ENCODE peak calls at places on chromosomes 7 and 10, in four cellular contexts. One of them, this sample, is unnamed.

GRCh38 chr7:135320277-135320676 is 86.6 kb downstream of the STRA8 start:
- DNase-seq in H9: no peak
- DNase-seq in fibroblast of lung: peak; percentile 88
- DNase-seq in iPS DF 6.9: no peak
- DNase-seq in this sample: peak; percentile 67

GRCh38 chr10:14613570-14613918 is 161.2 kb downstream of the FAM107B start:
- DNase-seq in H9: no peak
- DNase-seq in fibroblast of lung: no peak
- DNase-seq in iPS DF 6.9: no peak
- DNase-seq in this sample: no peak

GRCh38 chr7:130922206-130923112 is 188.5 kb upstream of the KLF14 start:
- DNase-seq in H9: no peak
- DNase-seq in fibroblast of lung: peak; percentile 58
- DNase-seq in iPS DF 6.9: no peak
- DNase-seq in this sample: no peak

GRCh38 chr7:70193514-70193913 is 595.2 kb downstream of the AUTS2 start:
- DNase-seq in H9: no peak
- DNase-seq in fibroblast of lung: peak; percentile 38
- DNase-seq in iPS DF 6.9: no peak
- DNase-seq in this sample: no peak

GRCh38 chr7:47352394-47352968 is 229.4 kb downstream of the TNS3 start:
- DNase-seq in H9: no peak
- DNase-seq in fibroblast of lung: no peak
- DNase-seq in iPS DF 6.9: no peak
- DNase-seq in this sample: no peak

GRCh38 chr10:121832647-121833046 is 95.2 kb downstream of the ATE1 start:
- DNase-seq in H9: no peak
- DNase-seq in fibroblast of lung: no peak
- DNase-seq in iPS DF 6.9: no peak
- DNase-seq in this sample: no peak

GRCh38 chr10:2414562-2414961 is 652.8 kb upstream of the PFKP start:
- DNase-seq in H9: no peak
- DNase-seq in fibroblast of lung: no peak
- DNase-seq in iPS DF 6.9: no peak
- DNase-seq in this sample: no peak

GRCh38 chr7:88668591-88668990 is 90.9 kb upstream of the ZNF804B start:
- DNase-seq in H9: no peak
- DNase-seq in fibroblast of lung: no peak
- DNase-seq in iPS DF 6.9: no peak
- DNase-seq in this sample: no peak

GRCh38 chr10:121662945-121663917 is 65.0 kb upstream of the FGFR2 start:
- DNase-seq in H9: peak; percentile 80
- DNase-seq in fibroblast of lung: no peak
- DNase-seq in iPS DF 6.9: peak; percentile 75
- DNase-seq in this sample: no peak

GRCh38 chr10:86300931-86301330 is 65.7 kb downstream of the GRID1 start:
- DNase-seq in H9: peak; percentile 14
- DNase-seq in fibroblast of lung: no peak
- DNase-seq in iPS DF 6.9: no peak
- DNase-seq in this sample: no peak

GRCh38 chr7:76009672-76010600 is 15.5 kb upstream of the TMEM120A start:
- DNase-seq in H9: no peak
- DNase-seq in fibroblast of lung: no peak
- DNase-seq in iPS DF 6.9: no peak
- DNase-seq in this sample: no peak

GRCh38 chr7:24932815-24933214 is 47.2 kb downstream of the OSBPL3 start:
- DNase-seq in H9: no peak
- DNase-seq in fibroblast of lung: peak; percentile 68
- DNase-seq in iPS DF 6.9: no peak
- DNase-seq in this sample: no peak

GRCh38 chr7:101604331-101604933 is 24.7 kb downstream of the MYL10 start:
- DNase-seq in H9: no peak
- DNase-seq in fibroblast of lung: no peak
- DNase-seq in iPS DF 6.9: no peak
- DNase-seq in this sample: no peak

GRCh38 chr10:86423739-86424138 is 57.1 kb upstream of the GRID1 start:
- DNase-seq in H9: peak; percentile 45
- DNase-seq in fibroblast of lung: no peak
- DNase-seq in iPS DF 6.9: peak; percentile 54
- DNase-seq in this sample: no peak

GRCh38 chr10:50594012-50594411 is 29.7 kb downstream of the SGMS1 start:
- DNase-seq in H9: no peak
- DNase-seq in fibroblast of lung: peak; percentile 81
- DNase-seq in iPS DF 6.9: no peak
- DNase-seq in this sample: peak; percentile 31

GRCh38 chr10:122643931-122644534 is 55.6 kb downstream of the C10orf120 start:
- DNase-seq in H9: no peak
- DNase-seq in fibroblast of lung: no peak
- DNase-seq in iPS DF 6.9: no peak
- DNase-seq in this sample: no peak

DNA sequence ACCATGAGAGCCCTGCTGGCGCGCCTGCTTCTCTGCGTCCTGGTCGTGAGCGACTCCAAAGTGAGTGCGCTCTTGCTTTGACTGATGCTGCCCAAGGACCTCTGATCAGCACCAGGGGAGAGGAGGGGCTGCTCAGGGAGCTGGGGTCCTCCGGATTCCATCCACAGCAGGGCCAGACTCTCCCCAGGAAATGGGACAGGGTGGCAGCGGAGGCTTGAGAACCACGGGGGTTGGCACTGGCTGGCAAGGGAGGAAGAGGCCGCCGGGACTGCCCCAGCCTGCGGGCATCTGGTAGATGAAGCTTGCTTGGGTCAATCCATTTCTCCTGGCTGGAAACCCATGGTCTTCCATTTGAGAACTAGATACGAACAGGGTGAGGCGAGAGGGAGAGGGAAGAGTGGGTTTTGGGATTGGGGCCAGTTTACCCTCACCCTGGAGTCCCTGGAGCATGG is 647 bp downstream of the PLAU start:
- DNase-seq in H9: no peak
- DNase-seq in fibroblast of lung: peak; percentile 57
- DNase-seq in iPS DF 6.9: no peak
- DNase-seq in this sample: no peak
- H3K27me3 ChIP-seq in H9: no peaks in the 10 kb centered on the region
- H3K27me3 ChIP-seq in fibroblast of lung: no peaks in the 10 kb centered on the region
- H3K27me3 ChIP-seq in iPS DF 6.9: peaks cover 4% of the 10 kb centered on the region
- H3K27me3 ChIP-seq in this sample: no peaks in the 10 kb centered on the region

DNA sequence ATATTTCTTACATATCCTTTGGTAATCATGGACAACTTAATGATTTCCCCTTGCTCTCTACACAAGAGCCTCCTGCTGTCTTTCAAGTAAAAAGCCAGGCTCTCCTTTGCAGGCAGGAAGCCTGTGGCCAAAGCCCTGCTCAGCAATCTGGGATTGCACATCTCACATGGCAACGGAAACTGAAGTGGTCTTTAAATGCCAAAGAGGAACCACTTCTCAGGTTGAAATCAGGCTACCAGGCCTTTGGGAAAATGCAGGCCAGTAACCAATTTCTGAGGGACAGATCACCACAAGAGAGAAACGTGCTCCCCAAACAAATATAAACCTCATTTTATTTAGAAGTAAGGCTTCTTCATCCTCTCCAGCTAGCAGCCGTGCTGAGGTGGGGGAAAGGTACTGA is 86.6 kb upstream of the IKZF1 start:
- DNase-seq in H9: no peak
- DNase-seq in fibroblast of lung: no peak
- DNase-seq in iPS DF 6.9: no peak
- DNase-seq in this sample: no peak
- H3K27me3 ChIP-seq in H9: no peaks in the 10 kb centered on the region
- H3K27me3 ChIP-seq in fibroblast of lung: no peaks in the 10 kb centered on the region
- H3K27me3 ChIP-seq in iPS DF 6.9: no peaks in the 10 kb centered on the region
- H3K27me3 ChIP-seq in this sample: no peaks in the 10 kb centered on the region

DNA sequence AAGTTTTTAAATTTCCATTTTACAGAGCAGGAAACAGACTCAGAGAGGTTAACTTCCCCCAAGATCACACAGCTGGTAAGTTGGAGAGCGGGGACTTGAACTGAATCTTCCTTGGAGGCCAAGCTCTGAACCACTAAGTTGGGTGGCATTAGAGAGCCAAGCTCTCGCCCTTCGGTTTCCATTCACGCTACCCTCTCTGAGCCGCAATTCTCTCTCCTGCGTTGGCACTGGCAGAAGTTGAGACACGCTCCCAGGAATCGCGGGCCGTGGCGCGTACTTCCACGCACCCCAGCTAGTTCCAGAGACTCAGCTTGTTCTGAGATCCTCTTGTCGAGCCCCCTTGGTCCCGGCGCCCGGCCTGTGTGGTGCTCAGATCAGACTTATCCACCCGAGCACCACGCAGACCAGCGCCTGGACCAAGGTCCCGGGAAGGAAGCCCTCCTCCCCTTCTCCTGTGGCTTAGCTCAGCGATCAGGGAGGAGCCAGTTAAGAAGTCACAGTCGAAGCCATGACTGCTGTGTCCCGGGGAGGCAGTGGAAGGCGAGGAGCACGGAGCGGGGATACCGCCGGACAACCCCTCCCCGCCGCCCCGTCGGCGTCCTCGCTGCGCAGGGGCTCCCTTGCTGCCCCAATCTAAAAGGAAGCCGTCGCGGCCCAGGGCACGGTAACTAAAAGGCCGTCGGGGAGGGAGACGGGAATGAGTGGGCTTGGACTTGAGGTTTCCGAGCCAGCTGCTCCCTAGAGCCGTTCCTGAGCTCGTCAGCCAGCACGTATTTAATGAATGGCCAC is 29.5 kb upstream of the VAX1 start:
- DNase-seq in H9: no peak
- DNase-seq in fibroblast of lung: no peak
- DNase-seq in iPS DF 6.9: no peak
- DNase-seq in this sample: no peak
- H3K27me3 ChIP-seq in H9: peaks cover 88% of the 10 kb centered on the region
- H3K27me3 ChIP-seq in fibroblast of lung: peaks cover 49% of the 10 kb centered on the region
- H3K27me3 ChIP-seq in iPS DF 6.9: peaks cover 83% of the 10 kb centered on the region
- H3K27me3 ChIP-seq in this sample: peaks cover 82% of the 10 kb centered on the region

GRCh38 chr7:116527521-116527920 is 2.7 kb downstream of the CAV1 start:
- DNase-seq in H9: no peak
- DNase-seq in fibroblast of lung: peak; percentile 34
- DNase-seq in iPS DF 6.9: no peak
- DNase-seq in this sample: no peak

GRCh38 chr7:116525913-116526857 is 1.3 kb downstream of the CAV1 start:
- DNase-seq in H9: peak; percentile 83
- DNase-seq in fibroblast of lung: peak; percentile 86
- DNase-seq in iPS DF 6.9: no peak
- DNase-seq in this sample: no peak

GRCh38 chr7:116525298-116525912 is 569 bp downstream of the CAV1 start:
- DNase-seq in H9: peak; percentile 56
- DNase-seq in fibroblast of lung: no peak
- DNase-seq in iPS DF 6.9: no peak
- DNase-seq in this sample: no peak

GRCh38 chr7:116528008-116528789 is 3.4 kb downstream of the CAV1 start:
- DNase-seq in H9: no peak
- DNase-seq in fibroblast of lung: peak; percentile 97
- DNase-seq in iPS DF 6.9: no peak
- DNase-seq in this sample: peak; percentile 83

DNA sequence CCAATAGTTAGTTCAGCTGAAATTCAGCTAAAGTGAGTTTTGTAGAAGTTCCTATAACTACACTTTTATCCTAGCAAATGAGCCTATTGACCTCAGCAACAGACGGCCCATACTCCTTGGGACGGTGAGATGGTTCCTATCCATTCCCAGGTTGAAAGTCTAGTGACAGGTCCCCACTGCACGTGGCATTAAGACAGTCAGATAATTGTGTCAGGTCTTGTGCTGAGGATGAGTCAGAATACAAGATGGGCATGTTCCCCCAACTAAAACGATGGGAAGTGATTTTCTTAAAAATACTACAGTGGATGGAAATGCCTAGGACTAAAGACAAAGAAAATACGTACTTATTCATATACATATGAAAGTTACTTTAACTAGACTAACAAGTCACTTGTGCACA is 2.1 kb downstream of the CAV1 start:
- DNase-seq in H9: no peak
- DNase-seq in fibroblast of lung: no peak
- DNase-seq in iPS DF 6.9: no peak
- DNase-seq in this sample: no peak
- H3K27me3 ChIP-seq in H9: no peaks in the 10 kb centered on the region
- H3K27me3 ChIP-seq in fibroblast of lung: no peaks in the 10 kb centered on the region
- H3K27me3 ChIP-seq in iPS DF 6.9: no peaks in the 10 kb centered on the region
- H3K27me3 ChIP-seq in this sample: no peaks in the 10 kb centered on the region

DNA sequence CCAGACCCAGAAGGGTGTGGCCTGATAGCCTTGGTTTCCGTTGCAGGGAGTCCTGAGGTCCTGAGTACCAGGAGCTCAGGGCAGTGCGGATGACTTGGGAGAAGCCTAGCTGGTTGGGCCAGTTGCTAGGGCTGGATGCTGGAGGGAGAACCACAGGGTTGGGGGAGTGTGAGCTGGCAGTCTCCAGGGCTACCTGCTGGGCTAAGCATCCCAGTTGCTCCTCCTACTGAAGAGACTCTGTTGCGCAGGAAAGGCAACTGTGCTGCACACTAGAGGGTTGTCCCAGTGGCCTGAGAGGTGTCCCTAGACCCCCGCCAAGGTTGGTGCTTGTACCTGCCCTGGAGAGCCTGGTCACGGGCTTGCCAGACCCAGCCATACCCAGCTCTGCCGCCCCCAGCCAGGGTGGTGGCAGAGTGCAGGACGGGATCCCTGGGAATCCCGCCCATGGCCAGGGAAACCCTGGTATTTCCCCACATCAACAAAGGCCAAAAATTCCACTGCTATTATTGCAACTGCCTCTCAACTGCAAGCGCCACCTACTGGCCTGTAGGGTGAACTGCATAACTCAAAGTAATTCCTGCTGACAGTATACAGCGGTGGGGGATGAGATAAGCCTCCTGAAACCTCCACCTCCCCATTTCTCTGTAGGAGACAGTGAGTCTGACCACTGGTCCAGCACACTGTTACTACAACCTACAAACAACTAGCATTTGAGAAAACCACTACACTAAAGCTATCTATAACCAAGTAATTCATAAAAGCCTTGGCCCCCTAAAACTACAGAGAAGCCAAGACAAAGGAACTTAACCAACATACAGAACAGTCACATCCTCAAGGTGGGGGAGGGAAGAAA is 67.6 kb upstream of the DDC start:
- DNase-seq in H9: peak; percentile 78
- DNase-seq in fibroblast of lung: peak; percentile 40
- DNase-seq in iPS DF 6.9: peak; percentile 54
- DNase-seq in this sample: no peak
- H3K27me3 ChIP-seq in H9: no peaks in the 10 kb centered on the region
- H3K27me3 ChIP-seq in fibroblast of lung: no peaks in the 10 kb centered on the region
- H3K27me3 ChIP-seq in iPS DF 6.9: no peaks in the 10 kb centered on the region
- H3K27me3 ChIP-seq in this sample: no peaks in the 10 kb centered on the region

DNA sequence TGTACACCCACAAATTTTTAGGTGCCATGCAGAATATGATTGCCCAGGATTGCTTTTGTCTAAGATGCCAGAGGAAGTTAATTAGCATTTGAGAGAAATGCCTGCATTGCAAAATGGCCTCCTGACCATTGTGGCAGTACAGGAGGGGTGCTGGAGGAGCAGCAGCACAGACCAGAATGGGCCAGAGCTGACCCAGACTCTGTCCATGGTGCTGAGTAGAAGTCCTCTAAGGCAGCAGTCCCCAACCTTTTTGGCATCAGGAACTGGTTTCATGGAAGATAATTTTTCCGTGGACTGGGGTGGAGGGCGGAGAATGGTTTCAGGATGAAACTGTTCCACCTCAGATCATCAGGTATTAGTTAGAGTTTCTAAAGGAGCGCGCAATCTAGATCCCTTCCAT is 217.8 kb upstream of the AGK start:
- DNase-seq in H9: peak; percentile 77
- DNase-seq in fibroblast of lung: no peak
- DNase-seq in iPS DF 6.9: peak; percentile 60
- DNase-seq in this sample: no peak
- H3K27me3 ChIP-seq in H9: no peaks in the 10 kb centered on the region
- H3K27me3 ChIP-seq in fibroblast of lung: no peaks in the 10 kb centered on the region
- H3K27me3 ChIP-seq in iPS DF 6.9: no peaks in the 10 kb centered on the region
- H3K27me3 ChIP-seq in this sample: no peaks in the 10 kb centered on the region

GRCh38 chr7:117138943-117139690 is 183.7 kb downstream of the WNT2 start:
- DNase-seq in H9: no peak
- DNase-seq in fibroblast of lung: no peak
- DNase-seq in iPS DF 6.9: no peak
- DNase-seq in this sample: no peak
- H3K27me3 ChIP-seq in H9: no peaks in the 10 kb centered on the region
- H3K27me3 ChIP-seq in fibroblast of lung: no peaks in the 10 kb centered on the region
- H3K27me3 ChIP-seq in iPS DF 6.9: no peaks in the 10 kb centered on the region
- H3K27me3 ChIP-seq in this sample: no peaks in the 10 kb centered on the region

GRCh38 chr7:142797342-142797798 is 26.6 kb downstream of the PRSS2 start:
- DNase-seq in H9: no peak
- DNase-seq in fibroblast of lung: no peak
- DNase-seq in iPS DF 6.9: no peak
- DNase-seq in this sample: no peak
- H3K27me3 ChIP-seq in H9: peaks cover 20% of the 10 kb centered on the region
- H3K27me3 ChIP-seq in fibroblast of lung: peaks cover 47% of the 10 kb centered on the region
- H3K27me3 ChIP-seq in iPS DF 6.9: peaks cover 21% of the 10 kb centered on the region
- H3K27me3 ChIP-seq in this sample: peaks cover 25% of the 10 kb centered on the region

This sample was measured in kidney epithelial cell.